ENCODE peak calls at places on chromosomes 5 and 9, in four cellular contexts. M is foreskin fibroblast, W is IMR-90, D is brain microvascular endothelial cell. Y is an unnamed sample.

GRCh38 chr9:86287013-86287412 is 4.7 kb upstream of the ISCA1 start:
- DNase-seq in M (peak; percentile 55), W (peak; percentile 70), D (peak; percentile 42), Y (no peak)

GRCh38 chr5:1021136-1021968 is 12.8 kb downstream of the NKD2 start:
- DNase-seq in M (peak; percentile 36), W (no peak), D (no peak), Y (no peak)

GRCh38 chr9:104986096-104986495 is 58.1 kb upstream of the ABCA1 start:
- DNase-seq in M (no peak), W (no peak), D (no peak), Y (no peak)

GRCh38 chr9:22343218-22343611 is 103.4 kb upstream of the DMRTA1 start:
- DNase-seq in M (no peak), W (no peak), D (no peak), Y (no peak)

GRCh38 chr9:83472221-83472665 is 66.0 kb downstream of the FRMD3 start:
- DNase-seq in M (peak; percentile 82), W (peak; percentile 1), D (peak; percentile 14), Y (no peak)

GRCh38 chr5:17398439-17398838 is 99.6 kb upstream of the TAF11L2 start:
- DNase-seq in M (peak; percentile 23), W (peak; percentile 97), D (peak; percentile 89), Y (peak; percentile 65)

GRCh38 chr5:173143567-173143966 is 764 bp upstream of the BNIP1 start:
- DNase-seq in M (no peak), W (no peak), D (no peak), Y (no peak)

GRCh38 chr9:110156902-110157301 is 51.1 kb downstream of the C9orf152 start:
- DNase-seq in M (peak; percentile 74), W (no peak), D (peak; percentile 18), Y (peak; percentile 50)

GRCh38 chr5:167050568-167051214 is 1240.8 kb upstream of the WWC1 start:
- DNase-seq in M (peak; percentile 3), W (no peak), D (peak; percentile 25), Y (no peak)

GRCh38 chr9:93431498-93432105 is 19.9 kb upstream of the FAM120A start:
- DNase-seq in M (no peak), W (no peak), D (no peak), Y (no peak)

GRCh38 chr9:93432964-93433363 is 18.5 kb upstream of the FAM120A start:
- DNase-seq in M (no peak), W (no peak), D (no peak), Y (no peak)

GRCh38 chr9:93422987-93423386 is 28.5 kb upstream of the FAM120A start:
- DNase-seq in M (no peak), W (peak; percentile 10), D (no peak), Y (no peak)

GRCh38 chr9:93427655-93428379 is 23.7 kb upstream of the FAM120A start:
- DNase-seq in M (no peak), W (no peak), D (no peak), Y (no peak)
- TF ChIP-seq CTCF in M (no peak), W (no peak), D (peak; percentile 30), Y (no peak)

DNA sequence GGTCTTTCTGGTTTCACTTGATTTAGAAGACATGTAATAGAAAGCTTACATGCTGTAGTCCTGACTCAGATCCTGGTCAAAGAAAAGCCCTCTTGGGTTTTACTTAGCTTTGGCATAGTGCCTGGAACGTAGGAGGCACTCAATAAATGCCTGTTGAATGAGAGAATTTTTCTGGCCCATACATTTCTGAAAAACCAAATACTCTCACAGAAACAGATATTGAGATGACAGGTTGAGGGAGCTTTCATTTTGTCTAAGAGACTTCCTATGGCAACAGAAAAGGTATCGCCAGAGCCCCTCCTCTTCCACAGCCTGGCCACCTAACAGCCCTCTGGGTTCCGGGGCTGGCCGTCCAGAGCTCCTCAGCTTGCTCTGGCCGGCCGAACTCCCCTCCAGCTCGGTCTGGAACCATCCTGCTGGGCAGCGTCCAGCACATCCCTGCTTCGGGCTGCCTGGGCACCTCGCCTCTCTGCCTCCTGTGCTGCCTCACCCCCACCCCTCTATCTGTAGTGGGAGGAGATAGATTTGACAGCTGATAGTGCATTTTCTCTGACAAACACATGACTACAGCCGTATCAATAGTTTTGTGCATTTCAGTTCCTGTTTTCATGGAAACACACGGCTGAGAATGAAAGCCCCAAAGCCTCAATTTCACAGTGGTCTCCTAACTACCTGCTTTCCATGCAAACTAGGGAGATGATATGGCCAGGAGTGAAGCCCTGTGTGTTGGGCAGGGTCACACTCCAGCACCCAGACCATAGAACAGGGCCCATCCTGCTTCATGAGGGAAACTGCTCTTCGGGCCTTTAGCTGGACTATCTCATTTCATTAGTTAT is 1.1 kb downstream of the IL4 start:
- DNase-seq in M (peak; percentile 91), W (peak; percentile 98), D (peak; percentile 94), Y (peak; percentile 91)
- H3K4me3 ChIP-seq in M (no peak overlapping the region), W (no peak overlapping the region), D (no peak overlapping the region), Y (no peak overlapping the region)

GRCh38 chr5:10319202-10319851 is 11.6 kb upstream of the CMBL start:
- DNase-seq in M (no peak), W (peak; percentile 49), D (peak; percentile 60), Y (no peak)
- TF ChIP-seq CTCF in M (no peak), W (peak; percentile 1), D (peak; percentile 19), Y (no peak)

DNA sequence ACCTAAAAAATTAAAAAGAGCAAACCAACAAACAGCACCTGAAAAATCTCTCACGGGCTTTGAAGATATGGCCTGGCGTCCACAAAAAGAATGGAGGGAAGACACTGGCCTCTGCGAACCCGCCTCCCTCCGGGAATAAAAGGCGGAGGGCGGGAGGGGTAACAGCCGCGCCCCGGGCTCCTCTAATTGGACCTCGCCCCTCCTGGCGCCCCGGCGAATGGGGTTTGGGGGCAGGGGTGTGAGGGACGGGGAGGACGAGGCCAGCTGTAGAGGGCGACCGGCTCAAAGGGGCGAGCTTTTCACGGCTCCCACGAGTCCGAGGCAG is 753 bp downstream of the FANCC start:
- DNase-seq in M (peak; percentile 41), W (peak; percentile 50), D (peak; percentile 16), Y (no peak)
- H3K4me3 ChIP-seq in M (peak overlapping the region; percentile 97), W (peak overlapping the region; percentile 99), D (peak overlapping the region; percentile 84), Y (peak overlapping the region; percentile 95)

Y was measured in AG04449.